ENCODE peak calls at places on chromosomes 7 and 10, in ten cellular contexts. L, D, M, K, Z, I, A, V, G and B are unnamed samples.

GRCh38 chr10:70053896-70054641 is 1.4 kb downstream of the MACROH2A2 start:
- DNase-seq in L (no peak), D (no peak), M (no peak), K (no peak), Z (no peak), I (no peak), A (no peak), V (no peak), G (peak), B (no peak)

GRCh38 chr7:67377939-67378862 is 381.6 kb downstream of the TYW1 start:
- DNase-seq in L (peak), D (peak), M (peak), K (no peak), Z (peak), I (peak), A (peak), V (peak), G (peak), B (no peak)

GRCh38 chr10:3811331-3811870 is 26.4 kb upstream of the KLF6 start:
- DNase-seq in L (peak), D (no peak), M (no peak), K (no peak), Z (no peak), I (no peak), A (peak), V (no peak), G (peak), B (peak)

GRCh38 chr7:2037301-2037804 is 195.4 kb downstream of the MAD1L1 start:
- DNase-seq in L (peak), D (no peak), M (no peak), K (peak), Z (no peak), I (peak), A (no peak), V (no peak), G (no peak), B (no peak)

GRCh38 chr10:59971915-59972314 is 65.6 kb upstream of the CCDC6 start:
- DNase-seq in L (no peak), D (no peak), M (no peak), K (no peak), Z (no peak), I (no peak), A (no peak), V (no peak), G (peak), B (peak)

GRCh38 chr10:94131885-94132284 is 138.2 kb downstream of the PLCE1 start:
- DNase-seq in L (no peak), D (no peak), M (no peak), K (no peak), Z (no peak), I (no peak), A (no peak), V (no peak), G (peak), B (no peak)

GRCh38 chr7:55100172-55100961 is 81.5 kb downstream of the EGFR start:
- DNase-seq in L (no peak), D (no peak), M (no peak), K (no peak), Z (no peak), I (no peak), A (no peak), V (no peak), G (peak), B (no peak)

GRCh38 chr7:47531584-47532492 is 50.1 kb downstream of the TNS3 start:
- DNase-seq in L (no peak), D (no peak), M (no peak), K (no peak), Z (no peak), I (no peak), A (no peak), V (no peak), G (no peak), B (no peak)

GRCh38 chr7:8151161-8151560 is 110.8 kb downstream of the ICA1 start:
- DNase-seq in L (no peak), D (no peak), M (no peak), K (no peak), Z (no peak), I (no peak), A (no peak), V (no peak), G (no peak), B (no peak)

GRCh38 chr10:33113111-33113856 is 155.3 kb upstream of the ITGB1 start:
- DNase-seq in L (no peak), D (peak), M (no peak), K (no peak), Z (no peak), I (no peak), A (no peak), V (no peak), G (peak), B (no peak)

GRCh38 chr7:88034083-88034695 is 100.1 kb downstream of the ADAM22 start:
- DNase-seq in L (no peak), D (no peak), M (no peak), K (no peak), Z (no peak), I (no peak), A (no peak), V (no peak), G (no peak), B (no peak)

GRCh38 chr7:158729646-158730382 is 25.2 kb upstream of the NCAPG2 start:
- DNase-seq in L (no peak), D (no peak), M (no peak), K (no peak), Z (no peak), I (no peak), A (no peak), V (no peak), G (no peak), B (no peak)

GRCh38 chr7:13777242-13777641 is 212.2 kb downstream of the ETV1 start:
- DNase-seq in L (no peak), D (no peak), M (no peak), K (no peak), Z (no peak), I (no peak), A (no peak), V (no peak), G (no peak), B (no peak)

GRCh38 chr10:12905067-12905466 is 96.4 kb downstream of the CCDC3 start:
- DNase-seq in L (no peak), D (no peak), M (no peak), K (no peak), Z (no peak), I (no peak), A (no peak), V (no peak), G (no peak), B (no peak)

GRCh38 chr7:47432988-47433895 is 148.7 kb downstream of the TNS3 start:
- DNase-seq in L (no peak), D (no peak), M (no peak), K (peak), Z (no peak), I (no peak), A (no peak), V (no peak), G (no peak), B (no peak)

GRCh38 chr7:8217200-8218068 is 44.5 kb downstream of the ICA1 start:
- DNase-seq in L (no peak), D (peak), M (no peak), K (no peak), Z (peak), I (no peak), A (peak), V (no peak), G (peak), B (peak)

GRCh38 chr7:101804087-101804631 is 13.3 kb upstream of the CUX1 start:
- DNase-seq in L (no peak), D (no peak), M (no peak), K (no peak), Z (no peak), I (peak), A (no peak), V (no peak), G (no peak), B (no peak)

GRCh38 chr7:94286111-94286510 is 108.6 kb upstream of the COL1A2 start:
- DNase-seq in L (no peak), D (no peak), M (no peak), K (no peak), Z (no peak), I (no peak), A (no peak), V (no peak), G (no peak), B (no peak)

GRCh38 chr10:79018591-79019011 is 50.2 kb upstream of the ZMIZ1 start:
- DNase-seq in L (no peak), D (peak), M (no peak), K (peak), Z (peak), I (no peak), A (no peak), V (no peak), G (no peak), B (no peak)

GRCh38 chr10:108180883-108181282 is 1016.4 kb upstream of the SORCS1 start:
- DNase-seq in L (no peak), D (no peak), M (no peak), K (no peak), Z (no peak), I (no peak), A (no peak), V (no peak), G (peak), B (no peak)

GRCh38 chr7:70775570-70776156 is 356.3 kb upstream of the GALNT17 start:
- DNase-seq in L (no peak), D (no peak), M (no peak), K (no peak), Z (no peak), I (no peak), A (peak), V (no peak), G (no peak), B (no peak)

GRCh38 chr7:16411391-16411790 is 9.9 kb downstream of the CRPPA start:
- DNase-seq in L (no peak), D (no peak), M (no peak), K (no peak), Z (no peak), I (no peak), A (no peak), V (no peak), G (no peak), B (no peak)

GRCh38 chr7:109659261-109659660 is 1089.6 kb downstream of the DNAJB9 start:
- DNase-seq in L (no peak), D (no peak), M (no peak), K (no peak), Z (no peak), I (no peak), A (no peak), V (no peak), G (no peak), B (no peak)

GRCh38 chr10:118035358-118036031 is 11.2 kb downstream of the RAB11FIP2 start:
- DNase-seq in L (no peak), D (no peak), M (no peak), K (no peak), Z (no peak), I (no peak), A (no peak), V (no peak), G (no peak), B (no peak)

GRCh38 chr7:107327986-107328569 is 141.8 kb upstream of the GPR22 start:
- DNase-seq in L (no peak), D (no peak), M (no peak), K (no peak), Z (peak), I (no peak), A (no peak), V (no peak), G (peak), B (peak)

GRCh38 chr7:106140406-106141173 is 28.5 kb upstream of the SYPL1 start:
- DNase-seq in L (no peak), D (no peak), M (no peak), K (no peak), Z (no peak), I (no peak), A (no peak), V (no peak), G (no peak), B (no peak)

GRCh38 chr7:95972554-95972953 is 200.2 kb downstream of the DYNC1I1 start:
- DNase-seq in L (no peak), D (no peak), M (no peak), K (no peak), Z (no peak), I (no peak), A (no peak), V (no peak), G (no peak), B (no peak)

GRCh38 chr10:62763155-62763554 is 41.4 kb upstream of the ADO start:
- DNase-seq in L (no peak), D (no peak), M (no peak), K (no peak), Z (no peak), I (no peak), A (no peak), V (no peak), G (no peak), B (no peak)

GRCh38 chr7:139876622-139877283 is 47.7 kb downstream of the TBXAS1 start:
- DNase-seq in L (no peak), D (no peak), M (no peak), K (peak), Z (no peak), I (no peak), A (no peak), V (no peak), G (no peak), B (no peak)

GRCh38 chr10:93319855-93320254 is 162.3 kb downstream of the MYOF start:
- DNase-seq in L (no peak), D (no peak), M (no peak), K (no peak), Z (peak), I (no peak), A (no peak), V (no peak), G (peak), B (no peak)

GRCh38 chr10:22810643-22811254 is 96.4 kb upstream of the PIP4K2A start:
- DNase-seq in L (no peak), D (no peak), M (no peak), K (no peak), Z (no peak), I (no peak), A (no peak), V (no peak), G (no peak), B (no peak)

GRCh38 chr10:61139230-61139928 is 195.4 kb upstream of the RHOBTB1 start:
- DNase-seq in L (no peak), D (no peak), M (no peak), K (no peak), Z (no peak), I (no peak), A (no peak), V (no peak), G (no peak), B (no peak)

GRCh38 chr10:132497788-132498561 is 39.6 kb upstream of the INPP5A start:
- DNase-seq in L (no peak), D (no peak), M (no peak), K (no peak), Z (no peak), I (no peak), A (no peak), V (no peak), G (no peak), B (no peak)

GRCh38 chr7:121081327-121081936 is 92.9 kb downstream of the CPED1 start:
- DNase-seq in L (no peak), D (peak), M (no peak), K (no peak), Z (peak), I (no peak), A (peak), V (no peak), G (peak), B (peak)

GRCh38 chr10:15172306-15172840 is 3.9 kb upstream of the NMT2 start:
- DNase-seq in L (no peak), D (no peak), M (no peak), K (no peak), Z (no peak), I (no peak), A (no peak), V (no peak), G (no peak), B (no peak)

GRCh38 chr7:129947001-129947400 is 5.8 kb downstream of the UBE2H start:
- DNase-seq in L (no peak), D (no peak), M (no peak), K (no peak), Z (no peak), I (no peak), A (no peak), V (no peak), G (no peak), B (no peak)